ENCODE peak calls at places on chromosomes 2 and 18, in four cellular contexts. B, F, J and I are unnamed samples.

GRCh38 chr18:49565656-49566055 is 3.8 kb downstream of the LIPG start:
- DNase-seq in B (no peak), J (peak), F (peak), I (peak)

GRCh38 chr2:98561902-98562695 is 46.2 kb downstream of the COA5 start:
- DNase-seq in F (no peak), B (no peak), J (no peak), I (no peak)

GRCh38 chr2:11722249-11723060 is 24.0 kb upstream of the LPIN1 start:
- DNase-seq in J (no peak), B (no peak), F (no peak), I (no peak)

GRCh38 chr2:43024515-43024962 is 201.9 kb downstream of the ZFP36L2 start:
- DNase-seq in J (peak), B (peak), F (peak), I (no peak)

GRCh38 chr18:27627927-27628326 is 442.8 kb upstream of the CHST9 start:
- DNase-seq in J (no peak), F (no peak), B (no peak), I (no peak)

GRCh38 chr18:28063181-28063790 is 113.6 kb downstream of the CDH2 start:
- DNase-seq in F (peak), B (no peak), J (no peak), I (peak)

GRCh38 chr2:199315299-199316179 is 142.2 kb downstream of the SATB2 start:
- DNase-seq in F (peak), J (no peak), B (no peak), I (peak)

GRCh38 chr2:224638338-224638823 is 53.2 kb upstream of the CUL3 start:
- DNase-seq in B (no peak), F (peak), J (no peak), I (no peak)

GRCh38 chr18:6058941-6059340 is 163.6 kb upstream of the TMEM200C start:
- DNase-seq in J (peak), B (no peak), F (peak), I (no peak)

GRCh38 chr2:1010373-1011017 is 59.8 kb downstream of the SNTG2 start:
- DNase-seq in F (no peak), B (no peak), J (no peak), I (no peak)

GRCh38 chr2:164430166-164430783 is 191.0 kb downstream of the GRB14 start:
- DNase-seq in J (peak), B (no peak), F (peak), I (peak)

GRCh38 chr18:61475931-61476330 is 142.7 kb downstream of the CDH20 start:
- DNase-seq in F (no peak), J (peak), B (no peak), I (no peak)

GRCh38 chr2:47237375-47238357 is 82.6 kb upstream of the STPG4 start:
- DNase-seq in J (no peak), F (peak), B (no peak), I (no peak)

GRCh38 chr2:179546656-179547055 is 282.0 kb upstream of the SESTD1 start:
- DNase-seq in F (no peak), J (no peak), B (no peak), I (no peak)

GRCh38 chr2:94762600-94762999 is 108.6 kb upstream of the TEKT4 start:
- DNase-seq in J (no peak), B (no peak), F (peak), I (no peak)